ENCODE peak calls at places on chromosome 5, in seven cellular contexts. One of them, this sample, is unnamed.

GRCh38 chr5:102262688-102263087 is 33.4 kb downstream of the SLCO4C1 start:
- DNase-seq in CD4-positive, alpha-beta T cell: no peak
- DNase-seq in pancreas: no peak
- DNase-seq in PC-3: no peak
- DNase-seq in heart right ventricle: no peak
- DNase-seq in testis: no peak
- DNase-seq in right cardiac atrium: no peak
- DNase-seq in this sample: no peak

GRCh38 chr5:132354381-132354780 is 15.1 kb upstream of the SLC22A5 start:
- DNase-seq in CD4-positive, alpha-beta T cell: no peak
- DNase-seq in pancreas: no peak
- DNase-seq in PC-3: no peak
- DNase-seq in heart right ventricle: no peak
- DNase-seq in testis: no peak
- DNase-seq in right cardiac atrium: no peak
- DNase-seq in this sample: no peak

GRCh38 chr5:146947181-146947941 is 68.8 kb upstream of the PPP2R2B start:
- DNase-seq in CD4-positive, alpha-beta T cell: no peak
- DNase-seq in pancreas: no peak
- DNase-seq in PC-3: peak; percentile 34
- DNase-seq in heart right ventricle: no peak
- DNase-seq in testis: peak; percentile 25
- DNase-seq in right cardiac atrium: peak; percentile 22
- DNase-seq in this sample: no peak

GRCh38 chr5:6732634-6733410 is 19.6 kb downstream of the TENT4A start:
- DNase-seq in CD4-positive, alpha-beta T cell: no peak
- DNase-seq in pancreas: no peak
- DNase-seq in PC-3: peak; percentile 40
- DNase-seq in heart right ventricle: peak; percentile 37
- DNase-seq in testis: peak; percentile 59
- DNase-seq in right cardiac atrium: peak; percentile 80
- DNase-seq in this sample: no peak

GRCh38 chr5:75558221-75558620 is 46.5 kb downstream of the POLK start:
- DNase-seq in CD4-positive, alpha-beta T cell: no peak
- DNase-seq in pancreas: no peak
- DNase-seq in PC-3: no peak
- DNase-seq in heart right ventricle: no peak
- DNase-seq in testis: no peak
- DNase-seq in right cardiac atrium: no peak
- DNase-seq in this sample: no peak

GRCh38 chr5:88925692-88926490 is 42.9 kb upstream of the MEF2C start:
- DNase-seq in CD4-positive, alpha-beta T cell: no peak
- DNase-seq in pancreas: no peak
- DNase-seq in PC-3: peak; percentile 64
- DNase-seq in heart right ventricle: no peak
- DNase-seq in testis: no peak
- DNase-seq in right cardiac atrium: no peak
- DNase-seq in this sample: no peak

GRCh38 chr5:67361932-67362729 is 165.5 kb upstream of the CD180 start:
- DNase-seq in CD4-positive, alpha-beta T cell: no peak
- DNase-seq in pancreas: no peak
- DNase-seq in PC-3: no peak
- DNase-seq in heart right ventricle: no peak
- DNase-seq in testis: no peak
- DNase-seq in right cardiac atrium: no peak
- DNase-seq in this sample: no peak

GRCh38 chr5:16981700-16982099 is 45.6 kb upstream of the MYO10 start:
- DNase-seq in CD4-positive, alpha-beta T cell: no peak
- DNase-seq in pancreas: no peak
- DNase-seq in PC-3: no peak
- DNase-seq in heart right ventricle: no peak
- DNase-seq in testis: peak; percentile 20
- DNase-seq in right cardiac atrium: no peak
- DNase-seq in this sample: no peak

GRCh38 chr5:64074533-64074932 is 91.1 kb upstream of the RNF180 start:
- DNase-seq in CD4-positive, alpha-beta T cell: no peak
- DNase-seq in pancreas: no peak
- DNase-seq in PC-3: peak; percentile 76
- DNase-seq in heart right ventricle: no peak
- DNase-seq in testis: peak; percentile 18
- DNase-seq in right cardiac atrium: no peak
- DNase-seq in this sample: no peak

GRCh38 chr5:157247267-157247666 is 18.7 kb upstream of the CYFIP2 start:
- DNase-seq in CD4-positive, alpha-beta T cell: no peak
- DNase-seq in pancreas: no peak
- DNase-seq in PC-3: no peak
- DNase-seq in heart right ventricle: no peak
- DNase-seq in testis: no peak
- DNase-seq in right cardiac atrium: no peak
- DNase-seq in this sample: no peak

GRCh38 chr5:54317511-54318260 is 7.3 kb upstream of the ARL15 start:
- DNase-seq in CD4-positive, alpha-beta T cell: no peak
- DNase-seq in pancreas: no peak
- DNase-seq in PC-3: no peak
- DNase-seq in heart right ventricle: no peak
- DNase-seq in testis: no peak
- DNase-seq in right cardiac atrium: no peak
- DNase-seq in this sample: no peak

GRCh38 chr5:115168829-115169391 is 798 bp downstream of the TRIM36 start:
- DNase-seq in CD4-positive, alpha-beta T cell: no peak
- DNase-seq in pancreas: peak; percentile 15
- DNase-seq in PC-3: no peak
- DNase-seq in heart right ventricle: no peak
- DNase-seq in testis: no peak
- DNase-seq in right cardiac atrium: peak; percentile 54
- DNase-seq in this sample: no peak

GRCh38 chr5:71872465-71872864 is 153.4 kb downstream of the CARTPT start:
- DNase-seq in CD4-positive, alpha-beta T cell: no peak
- DNase-seq in pancreas: no peak
- DNase-seq in PC-3: no peak
- DNase-seq in heart right ventricle: no peak
- DNase-seq in testis: no peak
- DNase-seq in right cardiac atrium: no peak
- DNase-seq in this sample: no peak

GRCh38 chr5:115484368-115484767 is 60.2 kb downstream of the FEM1C start:
- DNase-seq in CD4-positive, alpha-beta T cell: no peak
- DNase-seq in pancreas: no peak
- DNase-seq in PC-3: no peak
- DNase-seq in heart right ventricle: no peak
- DNase-seq in testis: no peak
- DNase-seq in right cardiac atrium: no peak
- DNase-seq in this sample: no peak

GRCh38 chr5:45454114-45454513 is 242.1 kb downstream of the HCN1 start:
- DNase-seq in CD4-positive, alpha-beta T cell: no peak
- DNase-seq in pancreas: peak; percentile 19
- DNase-seq in PC-3: peak; percentile 61
- DNase-seq in heart right ventricle: peak; percentile 20
- DNase-seq in testis: peak; percentile 39
- DNase-seq in right cardiac atrium: no peak
- DNase-seq in this sample: no peak

GRCh38 chr5:124683917-124684555 is 62.4 kb downstream of the ZNF608 start:
- DNase-seq in CD4-positive, alpha-beta T cell: no peak
- DNase-seq in pancreas: no peak
- DNase-seq in PC-3: no peak
- DNase-seq in heart right ventricle: no peak
- DNase-seq in testis: no peak
- DNase-seq in right cardiac atrium: no peak
- DNase-seq in this sample: no peak

GRCh38 chr5:53095931-53096525 is 13.5 kb downstream of the MOCS2 start:
- DNase-seq in CD4-positive, alpha-beta T cell: peak; percentile 69
- DNase-seq in pancreas: peak; percentile 38
- DNase-seq in PC-3: peak; percentile 80
- DNase-seq in heart right ventricle: peak; percentile 69
- DNase-seq in testis: peak; percentile 81
- DNase-seq in right cardiac atrium: peak; percentile 51
- DNase-seq in this sample: peak; percentile 30

GRCh38 chr5:68464424-68464823 is 248.9 kb downstream of the PIK3R1 start:
- DNase-seq in CD4-positive, alpha-beta T cell: no peak
- DNase-seq in pancreas: no peak
- DNase-seq in PC-3: peak; percentile 2
- DNase-seq in heart right ventricle: no peak
- DNase-seq in testis: no peak
- DNase-seq in right cardiac atrium: no peak
- DNase-seq in this sample: no peak

GRCh38 chr5:146368137-146368536 is 29.5 kb downstream of the POU4F3 start:
- DNase-seq in CD4-positive, alpha-beta T cell: no peak
- DNase-seq in pancreas: no peak
- DNase-seq in PC-3: peak; percentile 63
- DNase-seq in heart right ventricle: no peak
- DNase-seq in testis: no peak
- DNase-seq in right cardiac atrium: no peak
- DNase-seq in this sample: no peak

GRCh38 chr5:173775261-173775660 is 112.9 kb upstream of the CPEB4 start:
- DNase-seq in CD4-positive, alpha-beta T cell: no peak
- DNase-seq in pancreas: no peak
- DNase-seq in PC-3: no peak
- DNase-seq in heart right ventricle: no peak
- DNase-seq in testis: no peak
- DNase-seq in right cardiac atrium: no peak
- DNase-seq in this sample: no peak

GRCh38 chr5:169648725-169649124 is 11.7 kb downstream of the DOCK2 start:
- DNase-seq in CD4-positive, alpha-beta T cell: no peak
- DNase-seq in pancreas: no peak
- DNase-seq in PC-3: no peak
- DNase-seq in heart right ventricle: peak; percentile 23
- DNase-seq in testis: no peak
- DNase-seq in right cardiac atrium: peak; percentile 69
- DNase-seq in this sample: no peak

GRCh38 chr5:168766038-168766700 is 187.0 kb upstream of the PANK3 start:
- DNase-seq in CD4-positive, alpha-beta T cell: no peak
- DNase-seq in pancreas: no peak
- DNase-seq in PC-3: no peak
- DNase-seq in heart right ventricle: no peak
- DNase-seq in testis: no peak
- DNase-seq in right cardiac atrium: no peak
- DNase-seq in this sample: no peak

GRCh38 chr5:77957-78804 is 13.8 kb upstream of the PLEKHG4B start:
- DNase-seq in CD4-positive, alpha-beta T cell: peak; percentile 14
- DNase-seq in pancreas: no peak
- DNase-seq in PC-3: peak; percentile 69
- DNase-seq in heart right ventricle: peak; percentile 31
- DNase-seq in testis: no peak
- DNase-seq in right cardiac atrium: no peak
- DNase-seq in this sample: no peak

DNA sequence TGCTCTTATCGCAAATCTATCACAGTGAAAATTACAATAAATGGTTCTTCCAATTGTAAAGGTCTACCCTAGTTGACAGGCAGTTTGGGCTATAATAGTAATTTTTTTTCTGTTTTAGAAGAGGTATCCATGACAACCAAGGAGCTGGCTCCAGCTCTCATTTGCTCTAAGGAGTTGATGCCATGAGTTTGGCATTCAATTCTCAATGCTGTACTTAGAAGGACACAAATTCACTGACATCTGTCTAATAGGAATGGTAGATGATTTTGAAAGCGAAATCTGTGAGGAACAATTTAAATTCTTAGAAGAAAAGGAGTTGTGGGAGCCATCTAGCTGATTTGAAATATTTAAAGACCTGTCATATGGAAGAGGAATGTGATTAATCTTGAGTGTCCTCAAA is 203.6 kb upstream of the DAB2 start:
- DNase-seq in CD4-positive, alpha-beta T cell: no peak
- DNase-seq in pancreas: no peak
- DNase-seq in PC-3: no peak
- DNase-seq in heart right ventricle: no peak
- DNase-seq in testis: no peak
- DNase-seq in right cardiac atrium: no peak
- DNase-seq in this sample: no peak
- H3K9me3 ChIP-seq in CD4-positive, alpha-beta T cell: no peaks in the 10 kb centered on the region
- H3K9me3 ChIP-seq in pancreas: no peaks in the 10 kb centered on the region
- H3K9me3 ChIP-seq in PC-3: no peaks in the 10 kb centered on the region
- H3K9me3 ChIP-seq in heart right ventricle: no peaks in the 10 kb centered on the region
- H3K9me3 ChIP-seq in testis: no peaks in the 10 kb centered on the region
- H3K9me3 ChIP-seq in right cardiac atrium: peaks cover 3% of the 10 kb centered on the region
- H3K9me3 ChIP-seq in this sample: no peaks in the 10 kb centered on the region

GRCh38 chr5:10541247-10541646 is 22.6 kb upstream of the ANKRD33B start:
- DNase-seq in CD4-positive, alpha-beta T cell: no peak
- DNase-seq in pancreas: no peak
- DNase-seq in PC-3: no peak
- DNase-seq in heart right ventricle: no peak
- DNase-seq in testis: no peak
- DNase-seq in right cardiac atrium: no peak
- DNase-seq in this sample: no peak
- H3K9me3 ChIP-seq in CD4-positive, alpha-beta T cell: no peaks in the 10 kb centered on the region
- H3K9me3 ChIP-seq in pancreas: no peaks in the 10 kb centered on the region
- H3K9me3 ChIP-seq in PC-3: no peaks in the 10 kb centered on the region
- H3K9me3 ChIP-seq in heart right ventricle: no peaks in the 10 kb centered on the region
- H3K9me3 ChIP-seq in testis: no peaks in the 10 kb centered on the region
- H3K9me3 ChIP-seq in right cardiac atrium: no peaks in the 10 kb centered on the region
- H3K9me3 ChIP-seq in this sample: no peaks in the 10 kb centered on the region

GRCh38 chr5:130520211-130520610 is 615.9 kb downstream of the CHSY3 start:
- DNase-seq in CD4-positive, alpha-beta T cell: no peak
- DNase-seq in pancreas: no peak
- DNase-seq in PC-3: peak; percentile 66
- DNase-seq in heart right ventricle: no peak
- DNase-seq in testis: peak; percentile 24
- DNase-seq in right cardiac atrium: no peak
- DNase-seq in this sample: no peak
- H3K9me3 ChIP-seq in CD4-positive, alpha-beta T cell: peaks cover 8% of the 10 kb centered on the region
- H3K9me3 ChIP-seq in pancreas: no peaks in the 10 kb centered on the region
- H3K9me3 ChIP-seq in PC-3: peaks cover 16% of the 10 kb centered on the region
- H3K9me3 ChIP-seq in heart right ventricle: peaks cover 23% of the 10 kb centered on the region
- H3K9me3 ChIP-seq in testis: no peaks in the 10 kb centered on the region
- H3K9me3 ChIP-seq in right cardiac atrium: no peaks in the 10 kb centered on the region
- H3K9me3 ChIP-seq in this sample: no peaks in the 10 kb centered on the region

DNA sequence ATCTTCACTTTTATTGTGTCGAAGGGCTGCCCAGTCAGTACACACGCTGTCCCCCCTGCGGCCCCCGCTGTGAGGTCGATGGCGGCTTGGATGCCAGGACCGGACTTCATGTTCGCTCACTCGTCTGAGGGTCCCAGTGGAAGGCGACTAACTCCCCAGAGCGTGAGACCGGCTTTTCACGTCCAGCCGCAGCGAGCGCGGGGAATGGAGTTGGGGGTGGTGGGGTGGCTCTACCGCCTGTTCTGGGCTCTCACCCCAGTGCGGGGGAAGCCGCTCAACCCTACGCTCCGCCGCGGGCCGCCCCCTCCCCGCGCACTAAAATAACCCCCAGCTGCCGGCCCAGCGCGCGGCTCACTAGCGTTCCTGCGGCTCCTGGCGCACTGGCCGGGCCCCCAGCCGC is at the start of gene SLC25A2:
- DNase-seq in CD4-positive, alpha-beta T cell: no peak
- DNase-seq in pancreas: no peak
- DNase-seq in PC-3: no peak
- DNase-seq in heart right ventricle: no peak
- DNase-seq in testis: no peak
- DNase-seq in right cardiac atrium: no peak
- DNase-seq in this sample: no peak
- H3K9me3 ChIP-seq in CD4-positive, alpha-beta T cell: peaks cover 83% of the 10 kb centered on the region
- H3K9me3 ChIP-seq in pancreas: no peaks in the 10 kb centered on the region
- H3K9me3 ChIP-seq in PC-3: no peaks in the 10 kb centered on the region
- H3K9me3 ChIP-seq in heart right ventricle: peaks cover 99% of the 10 kb centered on the region
- H3K9me3 ChIP-seq in testis: no peaks in the 10 kb centered on the region
- H3K9me3 ChIP-seq in right cardiac atrium: peaks cover 13% of the 10 kb centered on the region
- H3K9me3 ChIP-seq in this sample: peaks cover 18% of the 10 kb centered on the region

This sample was measured in T-helper 17 cell.